ENCODE peak calls at places on chromosomes 5 and 9, in six cellular contexts. D is kidney epithelial cell; Z is activated effector memory CD4-positive, alpha-beta T cell treated with Interleukin-2 at 50 U/mL for 16 hours; I is fibroblast of pulmonary artery; W is hypothalamus; C is amniotic stem cell. R is an unnamed sample.

GRCh38 chr9:3997492-3997891 is 302.4 kb downstream of the GLIS3 start:
- DNase-seq in Z (no peak), D (no peak), I (no peak), C (no peak), W (no peak), R (no peak)

GRCh38 chr9:16060457-16061129 is 507.8 kb downstream of the CCDC171 start:
- DNase-seq in D (no peak), Z (no peak), W (no peak), C (no peak), I (no peak), R (no peak)

GRCh38 chr9:23483566-23483965 is 342.5 kb downstream of the ELAVL2 start:
- DNase-seq in I (no peak), D (no peak), C (no peak), Z (no peak), W (no peak), R (no peak)

GRCh38 chr9:133901184-133901835 is 90.8 kb downstream of the VAV2 start:
- DNase-seq in C (no peak), W (no peak), D (no peak), I (no peak), Z (no peak), R (no peak)

GRCh38 chr5:61737991-61738390 is 405.9 kb downstream of the ZSWIM6 start:
- DNase-seq in C (no peak), D (no peak), Z (no peak), I (no peak), W (no peak), R (no peak)

GRCh38 chr9:135279385-135279784 is 191.9 kb downstream of the OLFM1 start:
- DNase-seq in Z (no peak), C (no peak), W (no peak), D (no peak), I (no peak), R (no peak)

GRCh38 chr5:179261301-179262125 is 83.7 kb downstream of the ADAMTS2 start:
- DNase-seq in D (no peak), C (no peak), I (peak), W (no peak), Z (no peak), R (no peak)

GRCh38 chr9:72600671-72601070 is 79.3 kb downstream of the TMC1 start:
- DNase-seq in Z (no peak), C (no peak), W (no peak), I (no peak), D (no peak), R (no peak)